ENCODE peak calls at places on chromosomes 6 and 20, in five cellular contexts. One of them, this sample, is unnamed.

GRCh38 chr6:140537211-140537610 is 1162.8 kb upstream of the CITED2 start:
- DNase-seq in fibroblast of the aortic adventitia: peak; percentile 18
- DNase-seq in stomach: no peak
- DNase-seq in astrocyte of the spinal cord: no peak
- DNase-seq in cardiac muscle cell: no peak
- DNase-seq in this sample: peak; percentile 5

GRCh38 chr6:24078200-24078599 is 47.8 kb upstream of the NRSN1 start:
- DNase-seq in fibroblast of the aortic adventitia: no peak
- DNase-seq in stomach: no peak
- DNase-seq in astrocyte of the spinal cord: no peak
- DNase-seq in cardiac muscle cell: no peak
- DNase-seq in this sample: no peak

GRCh38 chr6:108737594-108738546 is 110.4 kb upstream of the ARMC2 start:
- DNase-seq in fibroblast of the aortic adventitia: peak; percentile 98
- DNase-seq in stomach: peak; percentile 48
- DNase-seq in astrocyte of the spinal cord: peak; percentile 85
- DNase-seq in cardiac muscle cell: peak; percentile 89
- DNase-seq in this sample: peak; percentile 86

GRCh38 chr6:4682431-4683159 is 93.6 kb upstream of the CDYL start:
- DNase-seq in fibroblast of the aortic adventitia: peak; percentile 22
- DNase-seq in stomach: no peak
- DNase-seq in astrocyte of the spinal cord: no peak
- DNase-seq in cardiac muscle cell: peak; percentile 71
- DNase-seq in this sample: no peak

GRCh38 chr6:3446197-3446596 is 10.7 kb downstream of the SLC22A23 start:
- DNase-seq in fibroblast of the aortic adventitia: no peak
- DNase-seq in stomach: no peak
- DNase-seq in astrocyte of the spinal cord: no peak
- DNase-seq in cardiac muscle cell: no peak
- DNase-seq in this sample: no peak

GRCh38 chr6:109411034-109411433 is 28.8 kb upstream of the CD164 start:
- DNase-seq in fibroblast of the aortic adventitia: no peak
- DNase-seq in stomach: no peak
- DNase-seq in astrocyte of the spinal cord: no peak
- DNase-seq in cardiac muscle cell: no peak
- DNase-seq in this sample: no peak

GRCh38 chr6:100160913-100161312 is 166.9 kb upstream of the MCHR2 start:
- DNase-seq in fibroblast of the aortic adventitia: no peak
- DNase-seq in stomach: no peak
- DNase-seq in astrocyte of the spinal cord: no peak
- DNase-seq in cardiac muscle cell: no peak
- DNase-seq in this sample: no peak

GRCh38 chr6:7684076-7684475 is 41.8 kb upstream of the BMP6 start:
- DNase-seq in fibroblast of the aortic adventitia: no peak
- DNase-seq in stomach: no peak
- DNase-seq in astrocyte of the spinal cord: no peak
- DNase-seq in cardiac muscle cell: no peak
- DNase-seq in this sample: no peak

GRCh38 chr20:64112691-64113443 is 5.5 kb upstream of the NPBWR2 start:
- DNase-seq in fibroblast of the aortic adventitia: no peak
- DNase-seq in stomach: peak; percentile 21
- DNase-seq in astrocyte of the spinal cord: no peak
- DNase-seq in cardiac muscle cell: no peak
- DNase-seq in this sample: no peak

GRCh38 chr6:67102743-67103142 is 1395.7 kb upstream of the EYS start:
- DNase-seq in fibroblast of the aortic adventitia: no peak
- DNase-seq in stomach: no peak
- DNase-seq in astrocyte of the spinal cord: no peak
- DNase-seq in cardiac muscle cell: no peak
- DNase-seq in this sample: no peak

DNA sequence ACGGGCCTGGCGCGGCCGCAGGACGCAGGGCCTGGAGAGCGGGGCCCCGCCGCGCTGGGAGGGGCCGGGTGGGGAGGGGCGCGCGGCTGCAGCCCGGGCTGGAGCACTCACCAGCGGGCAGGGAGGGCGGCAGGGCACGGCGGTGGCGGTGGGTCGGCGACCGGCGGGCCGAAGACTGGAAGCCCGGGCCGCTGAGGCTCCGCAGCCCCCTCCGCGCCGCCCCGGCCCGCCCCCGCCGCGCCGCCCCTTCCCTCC is at the start of gene GATA5:
- DNase-seq in fibroblast of the aortic adventitia: no peak
- DNase-seq in stomach: no peak
- DNase-seq in astrocyte of the spinal cord: no peak
- DNase-seq in cardiac muscle cell: no peak
- DNase-seq in this sample: no peak
- H3K4me3 ChIP-seq in fibroblast of the aortic adventitia: no peak within 1 kb of the TSS
- H3K4me3 ChIP-seq in stomach: peak within 1 kb of the TSS; percentile 53
- H3K4me3 ChIP-seq in astrocyte of the spinal cord: no peak within 1 kb of the TSS
- H3K4me3 ChIP-seq in cardiac muscle cell: peak within 1 kb of the TSS; percentile 63
- H3K4me3 ChIP-seq in this sample: no peak within 1 kb of the TSS

DNA sequence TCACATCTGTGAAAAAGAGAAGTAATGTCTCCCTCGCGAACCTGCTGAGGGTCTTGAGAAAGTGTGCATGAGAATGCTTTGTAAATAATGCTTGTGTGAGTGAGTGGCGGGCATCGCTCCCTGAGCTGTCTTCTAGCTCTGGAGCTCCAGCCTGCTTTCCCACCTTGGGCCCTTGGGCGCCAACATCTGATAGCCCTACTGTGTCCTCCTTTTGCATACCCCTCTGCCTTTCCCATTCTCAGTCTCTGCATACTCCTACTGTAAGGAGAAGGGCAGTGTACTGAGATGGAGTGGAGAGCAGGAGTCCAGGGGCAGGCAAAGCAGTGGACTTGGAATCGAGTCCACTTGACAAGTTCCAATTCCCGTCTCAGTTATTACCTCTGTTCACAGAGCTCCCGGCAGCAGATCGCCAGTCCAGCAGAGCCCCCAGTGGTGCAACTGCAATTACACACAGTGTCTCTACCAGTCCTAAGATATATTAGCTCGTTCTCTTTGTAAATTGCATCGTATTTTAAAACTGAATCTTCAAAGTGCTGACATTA is 855 bp upstream of the NCR2 start:
- DNase-seq in fibroblast of the aortic adventitia: no peak
- DNase-seq in stomach: no peak
- DNase-seq in astrocyte of the spinal cord: no peak
- DNase-seq in cardiac muscle cell: no peak
- DNase-seq in this sample: no peak
- TF ChIP-seq CTCF in fibroblast of the aortic adventitia: no peak
- TF ChIP-seq CTCF in stomach: no peak
- TF ChIP-seq CTCF in astrocyte of the spinal cord: peak; percentile 33
- TF ChIP-seq CTCF in cardiac muscle cell: peak; percentile 20
- TF ChIP-seq CTCF in this sample: no peak

GRCh38 chr20:56798634-56799033 is 169.5 kb downstream of the TFAP2C start:
- DNase-seq in fibroblast of the aortic adventitia: no peak
- DNase-seq in stomach: no peak
- DNase-seq in astrocyte of the spinal cord: no peak
- DNase-seq in cardiac muscle cell: no peak
- DNase-seq in this sample: no peak

GRCh38 chr20:56796345-56796744 is 167.2 kb downstream of the TFAP2C start:
- DNase-seq in fibroblast of the aortic adventitia: no peak
- DNase-seq in stomach: no peak
- DNase-seq in astrocyte of the spinal cord: no peak
- DNase-seq in cardiac muscle cell: no peak
- DNase-seq in this sample: no peak

GRCh38 chr20:56797023-56797422 is 167.9 kb downstream of the TFAP2C start:
- DNase-seq in fibroblast of the aortic adventitia: no peak
- DNase-seq in stomach: no peak
- DNase-seq in astrocyte of the spinal cord: no peak
- DNase-seq in cardiac muscle cell: no peak
- DNase-seq in this sample: no peak

GRCh38 chr20:56795492-56795891 is 166.4 kb downstream of the TFAP2C start:
- DNase-seq in fibroblast of the aortic adventitia: no peak
- DNase-seq in stomach: no peak
- DNase-seq in astrocyte of the spinal cord: no peak
- DNase-seq in cardiac muscle cell: no peak
- DNase-seq in this sample: no peak

GRCh38 chr20:56793916-56794315 is 164.8 kb downstream of the TFAP2C start:
- DNase-seq in fibroblast of the aortic adventitia: no peak
- DNase-seq in stomach: no peak
- DNase-seq in astrocyte of the spinal cord: no peak
- DNase-seq in cardiac muscle cell: no peak
- DNase-seq in this sample: no peak
- H3K4me3 ChIP-seq in fibroblast of the aortic adventitia: no peak overlapping the region
- H3K4me3 ChIP-seq in stomach: no peak overlapping the region
- H3K4me3 ChIP-seq in astrocyte of the spinal cord: no peak overlapping the region
- H3K4me3 ChIP-seq in cardiac muscle cell: no peak overlapping the region
- H3K4me3 ChIP-seq in this sample: no peak overlapping the region

GRCh38 chr20:47705497-47705856 is 79.8 kb downstream of the SULF2 start:
- DNase-seq in fibroblast of the aortic adventitia: no peak
- DNase-seq in stomach: no peak
- DNase-seq in astrocyte of the spinal cord: no peak
- DNase-seq in cardiac muscle cell: no peak
- DNase-seq in this sample: no peak
- TF ChIP-seq CTCF in fibroblast of the aortic adventitia: no peak
- TF ChIP-seq CTCF in stomach: no peak
- TF ChIP-seq CTCF in astrocyte of the spinal cord: no peak
- TF ChIP-seq CTCF in cardiac muscle cell: no peak
- TF ChIP-seq CTCF in this sample: no peak

DNA sequence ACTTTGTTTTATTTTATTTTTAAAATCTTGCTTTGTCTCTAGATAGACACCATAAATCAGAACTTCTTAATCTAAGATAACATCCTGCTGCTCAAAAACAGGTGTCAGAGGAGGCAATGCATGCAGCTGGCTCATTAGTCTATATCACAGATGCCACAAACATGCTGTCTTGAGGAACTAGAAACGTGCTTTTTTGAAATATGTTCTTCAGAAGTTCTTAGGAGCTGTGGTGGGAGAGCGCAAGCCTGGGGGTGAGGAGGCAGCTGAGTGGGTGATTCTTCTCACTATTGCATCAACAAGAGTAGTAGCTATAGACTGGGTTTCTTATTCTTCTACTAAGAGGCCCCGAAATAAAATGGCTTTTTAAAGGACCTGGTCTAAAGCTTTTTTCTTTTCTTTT is 23.4 kb downstream of the IL22RA2 start:
- DNase-seq in fibroblast of the aortic adventitia: no peak
- DNase-seq in stomach: no peak
- DNase-seq in astrocyte of the spinal cord: no peak
- DNase-seq in cardiac muscle cell: no peak
- DNase-seq in this sample: no peak
- H3K4me3 ChIP-seq in fibroblast of the aortic adventitia: no peak overlapping the region
- H3K4me3 ChIP-seq in stomach: no peak overlapping the region
- H3K4me3 ChIP-seq in astrocyte of the spinal cord: no peak overlapping the region
- H3K4me3 ChIP-seq in cardiac muscle cell: no peak overlapping the region
- H3K4me3 ChIP-seq in this sample: no peak overlapping the region

GRCh38 chr6:142407685-142408273 is 106.0 kb downstream of the ADGRG6 start:
- DNase-seq in fibroblast of the aortic adventitia: no peak
- DNase-seq in stomach: no peak
- DNase-seq in astrocyte of the spinal cord: no peak
- DNase-seq in cardiac muscle cell: no peak
- DNase-seq in this sample: no peak

GRCh38 chr6:142411145-142411544 is 109.3 kb downstream of the ADGRG6 start:
- DNase-seq in fibroblast of the aortic adventitia: no peak
- DNase-seq in stomach: no peak
- DNase-seq in astrocyte of the spinal cord: no peak
- DNase-seq in cardiac muscle cell: no peak
- DNase-seq in this sample: no peak

GRCh38 chr6:142406131-142406530 is 104.3 kb downstream of the ADGRG6 start:
- DNase-seq in fibroblast of the aortic adventitia: no peak
- DNase-seq in stomach: peak; percentile 35
- DNase-seq in astrocyte of the spinal cord: no peak
- DNase-seq in cardiac muscle cell: peak; percentile 33
- DNase-seq in this sample: no peak

GRCh38 chr6:142409794-142410193 is 108.0 kb downstream of the ADGRG6 start:
- DNase-seq in fibroblast of the aortic adventitia: no peak
- DNase-seq in stomach: no peak
- DNase-seq in astrocyte of the spinal cord: no peak
- DNase-seq in cardiac muscle cell: no peak
- DNase-seq in this sample: no peak

DNA sequence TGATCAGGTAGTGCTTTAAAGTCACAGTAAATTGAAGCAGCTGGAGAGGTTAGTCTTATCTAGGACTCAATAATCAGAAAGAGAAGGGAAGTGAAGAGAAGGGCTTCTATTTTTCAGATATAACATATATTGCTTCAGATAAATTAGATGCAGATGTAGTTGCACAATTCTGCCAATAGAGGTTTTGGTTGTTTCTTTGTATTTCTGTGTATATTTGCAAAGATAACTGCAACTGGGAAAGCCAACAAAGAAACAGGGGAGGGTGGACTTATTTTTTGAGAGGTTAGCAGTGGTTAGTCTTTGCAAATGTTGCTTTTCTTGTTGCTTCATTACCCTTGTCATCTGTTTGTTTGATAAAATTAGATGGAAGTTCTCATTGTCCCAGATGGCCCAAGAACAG is 106.6 kb downstream of the ADGRG6 start:
- DNase-seq in fibroblast of the aortic adventitia: peak; percentile 44
- DNase-seq in stomach: no peak
- DNase-seq in astrocyte of the spinal cord: no peak
- DNase-seq in cardiac muscle cell: no peak
- DNase-seq in this sample: no peak
- TF ChIP-seq CTCF in fibroblast of the aortic adventitia: peak; percentile 49
- TF ChIP-seq CTCF in stomach: no peak
- TF ChIP-seq CTCF in astrocyte of the spinal cord: peak; percentile 9
- TF ChIP-seq CTCF in cardiac muscle cell: no peak
- TF ChIP-seq CTCF in this sample: no peak

GRCh38 chr20:53942121-53942816 is 128.1 kb downstream of the BCAS1 start:
- DNase-seq in fibroblast of the aortic adventitia: no peak
- DNase-seq in stomach: no peak
- DNase-seq in astrocyte of the spinal cord: peak; percentile 29
- DNase-seq in cardiac muscle cell: no peak
- DNase-seq in this sample: no peak

GRCh38 chr20:53944796-53945195 is 125.6 kb downstream of the BCAS1 start:
- DNase-seq in fibroblast of the aortic adventitia: no peak
- DNase-seq in stomach: no peak
- DNase-seq in astrocyte of the spinal cord: no peak
- DNase-seq in cardiac muscle cell: no peak
- DNase-seq in this sample: no peak

GRCh38 chr20:53945478-53945877 is 124.9 kb downstream of the BCAS1 start:
- DNase-seq in fibroblast of the aortic adventitia: no peak
- DNase-seq in stomach: no peak
- DNase-seq in astrocyte of the spinal cord: no peak
- DNase-seq in cardiac muscle cell: no peak
- DNase-seq in this sample: no peak

GRCh38 chr20:53942973-53943372 is 127.4 kb downstream of the BCAS1 start:
- DNase-seq in fibroblast of the aortic adventitia: no peak
- DNase-seq in stomach: no peak
- DNase-seq in astrocyte of the spinal cord: no peak
- DNase-seq in cardiac muscle cell: no peak
- DNase-seq in this sample: no peak

GRCh38 chr20:53943522-53944291 is 126.7 kb downstream of the BCAS1 start:
- DNase-seq in fibroblast of the aortic adventitia: peak; percentile 70
- DNase-seq in stomach: no peak
- DNase-seq in astrocyte of the spinal cord: peak; percentile 58
- DNase-seq in cardiac muscle cell: peak; percentile 63
- DNase-seq in this sample: no peak
- H3K4me3 ChIP-seq in fibroblast of the aortic adventitia: peak overlapping the region; percentile 40
- H3K4me3 ChIP-seq in stomach: no peak overlapping the region
- H3K4me3 ChIP-seq in astrocyte of the spinal cord: peak overlapping the region; percentile 25
- H3K4me3 ChIP-seq in cardiac muscle cell: no peak overlapping the region
- H3K4me3 ChIP-seq in this sample: no peak overlapping the region

This sample was measured in HFF-Myc.